ENCODE peak calls at places on chromosomes 4 and X, in five cellular contexts. D is SK-N-SH, M is HepG2, S is GM12892, J is H1. K is an unnamed sample.
A peak's percentile ranks its signal among the peaks of the same experiment; 100 is the strongest.

GRCh38 chrX:111467896-111468295 is 43.5 kb upstream of the SERTM2 start:
- DNase-seq in D (no peak), M (no peak), S (no peak), J (no peak), K (no peak)

GRCh38 chr4:59647500-59647899 is 1552.6 kb upstream of the ADGRL3 start:
- DNase-seq in D (no peak), M (no peak), S (no peak), J (no peak), K (no peak)

GRCh38 chr4:69823481-69824186 is 36.3 kb downstream of the SULT1E1 start:
- DNase-seq in D (peak; percentile 5), M (peak; percentile 98), S (no peak), J (no peak), K (no peak)

GRCh38 chrX:118039591-118039990 is 77.0 kb downstream of the KLHL13 start:
- DNase-seq in D (no peak), M (no peak), S (no peak), J (no peak), K (no peak)

GRCh38 chr4:10761903-10762302 is 77.3 kb upstream of the CLNK start:
- DNase-seq in D (no peak), M (no peak), S (no peak), J (no peak), K (no peak)

GRCh38 chr4:127055349-127055748 is 577.4 kb upstream of the INTU start:
- DNase-seq in D (no peak), M (no peak), S (no peak), J (no peak), K (no peak)

GRCh38 chrX:40539214-40540142 is 41.3 kb upstream of the ATP6AP2 start:
- DNase-seq in D (no peak), M (no peak), S (no peak), J (peak; percentile 70), K (no peak)

GRCh38 chr4:2007804-2008670 is 737 bp downstream of the NELFA start:
- DNase-seq in D (peak; percentile 78), M (no peak), S (no peak), J (no peak), K (no peak)

GRCh38 chr4:24771241-24771640 is 24.1 kb upstream of the SOD3 start:
- DNase-seq in D (no peak), M (no peak), S (no peak), J (no peak), K (no peak)

GRCh38 chr4:128287159-128287870 is at the start of gene PGRMC2:
- DNase-seq in D (peak; percentile 61), M (no peak), S (peak; percentile 84), J (peak; percentile 67), K (no peak)

GRCh38 chr4:2082627-2083026 is 23.5 kb downstream of the NAT8L start:
- DNase-seq in D (no peak), M (no peak), S (no peak), J (no peak), K (no peak)

GRCh38 chr4:40626183-40626990 is 3.3 kb downstream of the RBM47 start:
- DNase-seq in D (no peak), M (no peak), S (no peak), J (no peak), K (no peak)

GRCh38 chr4:116501954-116502353 is 583.4 kb downstream of the TRAM1L1 start:
- DNase-seq in D (no peak), M (no peak), S (no peak), J (no peak), K (no peak)

GRCh38 chrX:133633162-133633561 is 217.9 kb upstream of the GPC4 start:
- DNase-seq in D (peak; percentile 4), M (no peak), S (no peak), J (no peak), K (no peak)

GRCh38 chrX:10341309-10341708 is 184.5 kb downstream of the CLCN4 start:
- DNase-seq in D (no peak), M (no peak), S (no peak), J (no peak), K (no peak)

GRCh38 chrX:42143866-42144592 is 220.7 kb upstream of the CASK start:
- DNase-seq in D (no peak), M (no peak), S (no peak), J (no peak), K (no peak)

GRCh38 chr4:124936427-124936826 is 223.9 kb upstream of the ANKRD50 start:
- DNase-seq in D (peak; percentile 2), M (no peak), S (no peak), J (no peak), K (no peak)

GRCh38 chr4:149702414-149703108 is 113.1 kb downstream of the IQCM start:
- DNase-seq in D (no peak), M (no peak), S (no peak), J (no peak), K (no peak)

DNA sequence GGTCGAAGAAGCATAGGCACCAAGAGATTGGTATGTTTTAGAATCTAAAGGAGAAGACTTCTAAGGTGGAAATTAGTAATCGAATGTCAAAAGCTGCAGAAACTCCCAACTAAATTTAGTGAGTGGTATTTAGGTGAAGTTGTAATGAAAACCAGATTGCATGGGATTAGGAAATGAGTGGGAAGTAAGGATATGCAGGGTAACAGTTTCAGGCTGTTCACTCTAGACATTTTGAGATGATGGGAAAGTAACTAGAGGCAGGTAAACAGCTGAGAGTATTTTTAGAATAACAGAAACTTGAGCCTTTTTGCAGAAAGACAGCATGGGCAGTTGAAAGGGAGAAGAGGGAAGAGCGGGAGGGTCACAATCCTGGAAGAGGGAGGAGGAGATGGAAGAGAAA is 12.7 kb downstream of the SPRY1 start:
- DNase-seq in D (no peak), M (no peak), S (no peak), J (no peak), K (no peak)
- TF ChIP-seq TAF1 in D (no peak), M (no peak), S (no peak), J (no peak), K (no peak)

GRCh38 chrX:64843224-64843623 is 133.0 kb downstream of the ZC4H2 start:
- DNase-seq in D (no peak), M (no peak), S (no peak), J (no peak), K (no peak)
- TF ChIP-seq TAF1 in D (no peak), M (no peak), S (no peak), J (no peak), K (no peak)

GRCh38 chr4:98614655-98615054 is 43.8 kb downstream of the TSPAN5 start:
- DNase-seq in D (no peak), M (no peak), S (no peak), J (no peak), K (no peak)
- TF ChIP-seq TAF1 in D (no peak), M (no peak), S (no peak), J (no peak), K (no peak)

DNA sequence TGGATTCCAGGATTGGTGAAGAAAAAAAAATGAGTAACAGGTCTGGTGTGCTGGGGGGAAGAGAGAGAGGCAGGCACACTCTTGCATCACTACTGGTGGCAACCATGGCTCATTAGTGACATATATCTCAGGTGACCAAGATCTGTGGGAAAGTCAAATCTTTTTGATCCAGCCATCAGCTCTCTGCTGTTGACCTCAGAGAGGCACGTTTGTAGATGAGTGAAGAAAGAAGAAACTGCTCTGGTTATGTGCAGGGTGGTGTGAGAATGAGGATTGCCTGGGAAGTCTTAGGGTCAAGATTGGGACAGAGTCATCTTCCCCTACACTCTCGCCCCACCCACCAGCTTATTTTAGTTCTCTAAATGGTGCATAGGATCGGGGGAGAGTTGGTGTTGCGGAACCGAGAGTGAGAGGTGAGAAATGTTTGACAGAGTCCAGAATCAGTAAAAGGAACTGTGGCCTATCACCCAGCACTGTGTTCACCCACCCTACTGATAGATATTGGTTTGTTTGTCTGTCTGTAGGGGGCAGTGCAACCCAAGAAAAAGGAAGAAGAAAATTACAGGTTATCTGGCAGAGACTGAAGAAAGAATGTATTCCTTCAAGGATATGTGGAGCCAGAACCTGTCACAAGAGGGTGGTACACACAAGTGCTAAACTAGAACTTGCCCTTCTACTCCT is 21.9 kb downstream of the ARMCX6 start:
- DNase-seq in D (peak; percentile 52), M (peak; percentile 17), S (peak; percentile 29), J (no peak), K (peak; percentile 32)
- TF ChIP-seq TAF1 in D (no peak), M (no peak), S (no peak), J (no peak), K (no peak)

GRCh38 chrX:134870419-134870818 is 120.4 kb upstream of the SMIM10 start:
- DNase-seq in D (no peak), M (no peak), S (no peak), J (no peak), K (no peak)
- TF ChIP-seq TAF1 in D (no peak), M (no peak), S (no peak), J (no peak), K (no peak)

DNA sequence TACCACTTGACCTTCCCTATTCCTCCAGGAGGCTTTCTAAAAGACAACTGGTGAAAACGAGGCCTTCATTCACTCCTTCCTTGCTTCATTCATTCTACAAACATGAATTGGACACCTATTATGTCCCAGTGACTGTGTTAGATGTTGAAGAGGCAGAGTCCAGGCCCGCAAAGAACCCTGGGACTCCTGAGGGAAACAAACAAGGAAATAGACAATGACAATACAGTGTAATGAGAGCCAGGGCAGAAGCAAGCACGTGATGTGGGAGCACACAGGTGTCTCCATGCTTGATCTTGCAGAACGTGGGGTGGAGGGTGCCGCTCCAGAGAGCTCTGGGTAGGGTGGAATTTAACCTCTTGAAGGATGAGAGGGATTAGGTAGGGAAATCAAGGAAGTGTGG is 137.6 kb upstream of the KLF3 start:
- DNase-seq in D (no peak), M (peak; percentile 4), S (no peak), J (no peak), K (no peak)
- TF ChIP-seq TAF1 in D (no peak), M (no peak), S (no peak), J (no peak), K (no peak)

DNA sequence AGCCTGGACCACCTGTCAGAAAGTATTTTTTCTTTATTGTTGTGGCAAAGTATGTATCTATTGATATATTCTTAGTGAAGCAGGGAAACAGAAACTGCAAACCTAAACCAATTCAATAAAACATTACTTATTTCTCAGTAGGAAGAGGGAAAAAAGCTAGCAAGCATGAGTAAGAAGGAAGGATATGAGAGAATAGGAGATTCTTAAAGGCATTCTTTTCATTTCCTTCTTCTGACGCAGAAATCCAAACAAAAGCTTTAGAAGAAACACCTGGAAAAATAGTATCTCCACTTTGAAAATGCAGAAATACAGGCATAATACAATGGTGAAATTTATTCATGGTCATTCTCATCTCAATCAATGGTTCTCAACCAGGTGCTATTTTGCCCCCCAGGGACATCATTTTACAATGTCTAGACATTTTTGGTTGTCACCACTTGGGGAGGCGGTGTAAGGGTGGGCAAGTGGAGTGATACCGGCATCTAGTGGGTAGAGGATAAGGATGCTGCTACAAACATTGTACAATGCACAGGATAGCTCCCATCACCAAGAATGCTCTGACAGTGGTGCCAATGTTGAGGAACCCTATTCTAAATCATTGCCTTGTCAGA is 21.7 kb upstream of the ATXN3L start:
- DNase-seq in D (no peak), M (no peak), S (no peak), J (no peak), K (no peak)
- TF ChIP-seq TAF1 in D (no peak), M (no peak), S (no peak), J (no peak), K (no peak)

DNA sequence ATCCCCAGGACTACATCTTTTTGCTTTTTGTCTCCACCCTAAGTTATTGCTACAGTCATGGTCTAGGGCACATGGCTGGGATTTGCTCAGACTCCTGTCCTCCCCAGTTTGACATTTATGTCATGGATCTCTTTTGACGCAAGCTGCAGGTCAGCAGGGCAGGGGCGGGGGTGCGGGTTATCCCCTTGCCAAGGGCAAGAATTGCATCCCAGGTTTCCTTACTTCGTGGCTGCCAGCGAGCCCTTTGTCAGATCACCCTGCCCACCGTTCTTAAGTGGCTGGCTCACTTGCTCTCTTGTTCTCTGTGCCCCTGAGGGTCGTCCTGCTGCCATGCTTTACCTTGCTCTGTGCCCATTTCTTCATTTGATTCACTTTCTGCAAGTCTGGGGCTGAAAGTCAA is 21.1 kb upstream of the UBA1 start:
- DNase-seq in D (no peak), M (no peak), S (no peak), J (no peak), K (no peak)
- TF ChIP-seq TAF1 in D (no peak), M (no peak), S (no peak), J (no peak), K (no peak)